ENCODE peak calls at places on chromosomes 11 and 22, in nine cellular contexts. One of them, this sample, is unnamed.
A peak's percentile ranks its signal among the peaks of the same experiment; 100 is the strongest.

GRCh38 chr11:68924073-68924925 is 20.6 kb downstream of the IGHMBP2 start:
- DNase-seq in HL-60: no peak
- DNase-seq in Right ventricle myocardium superior: no peak
- DNase-seq in hippocampal formation: no peak
- DNase-seq in astrocyte of the spinal cord: no peak
- DNase-seq in dermis blood vessel endothelial cell: no peak
- DNase-seq in HCT116: no peak
- DNase-seq in posterior cingulate gyrus: no peak
- DNase-seq in NCI-H1105: no peak
- DNase-seq in this sample: no peak

GRCh38 chr11:16607675-16608644 is 130.5 kb upstream of the C11orf58 start:
- DNase-seq in Right ventricle myocardium superior: peak; percentile 89
- DNase-seq in HL-60: no peak
- DNase-seq in dermis blood vessel endothelial cell: peak; percentile 40
- DNase-seq in posterior cingulate gyrus: peak; percentile 41
- DNase-seq in HCT116: no peak
- DNase-seq in hippocampal formation: peak; percentile 50
- DNase-seq in NCI-H1105: peak; percentile 97
- DNase-seq in astrocyte of the spinal cord: peak; percentile 71
- DNase-seq in this sample: peak; percentile 78

GRCh38 chr11:72727521-72727920 is 24.7 kb downstream of the ARAP1 start:
- DNase-seq in NCI-H1105: no peak
- DNase-seq in astrocyte of the spinal cord: no peak
- DNase-seq in HCT116: no peak
- DNase-seq in hippocampal formation: no peak
- DNase-seq in posterior cingulate gyrus: no peak
- DNase-seq in dermis blood vessel endothelial cell: no peak
- DNase-seq in Right ventricle myocardium superior: peak; percentile 36
- DNase-seq in HL-60: peak; percentile 20
- DNase-seq in this sample: no peak

GRCh38 chr22:27159716-27160295 is 502.4 kb downstream of the MIAT start:
- DNase-seq in hippocampal formation: no peak
- DNase-seq in NCI-H1105: no peak
- DNase-seq in HL-60: no peak
- DNase-seq in Right ventricle myocardium superior: no peak
- DNase-seq in posterior cingulate gyrus: no peak
- DNase-seq in astrocyte of the spinal cord: no peak
- DNase-seq in dermis blood vessel endothelial cell: no peak
- DNase-seq in HCT116: no peak
- DNase-seq in this sample: no peak

GRCh38 chr11:27395556-27396258 is 32.7 kb upstream of the CCDC34 start:
- DNase-seq in posterior cingulate gyrus: no peak
- DNase-seq in astrocyte of the spinal cord: peak; percentile 60
- DNase-seq in HL-60: no peak
- DNase-seq in hippocampal formation: no peak
- DNase-seq in dermis blood vessel endothelial cell: peak; percentile 26
- DNase-seq in NCI-H1105: no peak
- DNase-seq in HCT116: no peak
- DNase-seq in Right ventricle myocardium superior: no peak
- DNase-seq in this sample: no peak

GRCh38 chr22:36425977-36426523 is 38.3 kb upstream of the MYH9 start:
- DNase-seq in HCT116: no peak
- DNase-seq in posterior cingulate gyrus: no peak
- DNase-seq in NCI-H1105: no peak
- DNase-seq in hippocampal formation: no peak
- DNase-seq in Right ventricle myocardium superior: peak; percentile 78
- DNase-seq in HL-60: no peak
- DNase-seq in dermis blood vessel endothelial cell: peak; percentile 43
- DNase-seq in astrocyte of the spinal cord: no peak
- DNase-seq in this sample: no peak

GRCh38 chr11:45146072-45147016 is at the start of gene PRDM11:
- DNase-seq in HL-60: peak; percentile 41
- DNase-seq in Right ventricle myocardium superior: no peak
- DNase-seq in NCI-H1105: peak; percentile 56
- DNase-seq in hippocampal formation: peak; percentile 42
- DNase-seq in astrocyte of the spinal cord: peak; percentile 78
- DNase-seq in HCT116: peak; percentile 18
- DNase-seq in dermis blood vessel endothelial cell: peak; percentile 77
- DNase-seq in posterior cingulate gyrus: no peak
- DNase-seq in this sample: peak; percentile 47

GRCh38 chr11:44244649-44245308 is 65.2 kb downstream of the ALX4 start:
- DNase-seq in HL-60: no peak
- DNase-seq in NCI-H1105: no peak
- DNase-seq in HCT116: no peak
- DNase-seq in Right ventricle myocardium superior: no peak
- DNase-seq in astrocyte of the spinal cord: peak; percentile 46
- DNase-seq in hippocampal formation: no peak
- DNase-seq in dermis blood vessel endothelial cell: peak; percentile 41
- DNase-seq in posterior cingulate gyrus: no peak
- DNase-seq in this sample: no peak

GRCh38 chr11:111001986-111002616 is 243.4 kb upstream of the POU2AF2 start:
- DNase-seq in HL-60: no peak
- DNase-seq in NCI-H1105: no peak
- DNase-seq in hippocampal formation: no peak
- DNase-seq in dermis blood vessel endothelial cell: peak; percentile 3
- DNase-seq in Right ventricle myocardium superior: no peak
- DNase-seq in astrocyte of the spinal cord: peak; percentile 87
- DNase-seq in posterior cingulate gyrus: no peak
- DNase-seq in HCT116: no peak
- DNase-seq in this sample: no peak

GRCh38 chr11:107293677-107294344 is 163.8 kb downstream of the CWF19L2 start:
- DNase-seq in dermis blood vessel endothelial cell: no peak
- DNase-seq in HL-60: no peak
- DNase-seq in Right ventricle myocardium superior: no peak
- DNase-seq in NCI-H1105: peak; percentile 8
- DNase-seq in HCT116: no peak
- DNase-seq in hippocampal formation: no peak
- DNase-seq in posterior cingulate gyrus: no peak
- DNase-seq in astrocyte of the spinal cord: no peak
- DNase-seq in this sample: peak; percentile 2

GRCh38 chr22:50170453-50171318 is at the start of gene PANX2:
- DNase-seq in HCT116: no peak
- DNase-seq in astrocyte of the spinal cord: no peak
- DNase-seq in Right ventricle myocardium superior: no peak
- DNase-seq in NCI-H1105: peak; percentile 8
- DNase-seq in HL-60: no peak
- DNase-seq in hippocampal formation: no peak
- DNase-seq in dermis blood vessel endothelial cell: peak; percentile 39
- DNase-seq in posterior cingulate gyrus: no peak
- DNase-seq in this sample: no peak

GRCh38 chr22:27460596-27461347 is 340.8 kb downstream of the MN1 start:
- DNase-seq in astrocyte of the spinal cord: peak; percentile 49
- DNase-seq in Right ventricle myocardium superior: peak; percentile 73
- DNase-seq in HL-60: no peak
- DNase-seq in dermis blood vessel endothelial cell: no peak
- DNase-seq in NCI-H1105: no peak
- DNase-seq in HCT116: no peak
- DNase-seq in posterior cingulate gyrus: no peak
- DNase-seq in hippocampal formation: peak; percentile 9
- DNase-seq in this sample: peak; percentile 45

GRCh38 chr22:19943665-19944026 is 2.0 kb upstream of the TXNRD2 start:
- DNase-seq in astrocyte of the spinal cord: peak; percentile 78
- DNase-seq in dermis blood vessel endothelial cell: peak; percentile 32
- DNase-seq in HCT116: no peak
- DNase-seq in NCI-H1105: no peak
- DNase-seq in posterior cingulate gyrus: no peak
- DNase-seq in hippocampal formation: no peak
- DNase-seq in Right ventricle myocardium superior: peak; percentile 26
- DNase-seq in HL-60: peak; percentile 69
- DNase-seq in this sample: no peak

GRCh38 chr11:9176136-9176535 is 84.7 kb upstream of the SCUBE2 start:
- DNase-seq in dermis blood vessel endothelial cell: no peak
- DNase-seq in posterior cingulate gyrus: no peak
- DNase-seq in Right ventricle myocardium superior: no peak
- DNase-seq in NCI-H1105: no peak
- DNase-seq in hippocampal formation: no peak
- DNase-seq in astrocyte of the spinal cord: no peak
- DNase-seq in HL-60: no peak
- DNase-seq in HCT116: no peak
- DNase-seq in this sample: no peak

GRCh38 chr11:57072640-57073039 is 83.9 kb downstream of the OR5AK2 start:
- DNase-seq in astrocyte of the spinal cord: peak; percentile 97
- DNase-seq in HL-60: no peak
- DNase-seq in hippocampal formation: no peak
- DNase-seq in dermis blood vessel endothelial cell: peak; percentile 87
- DNase-seq in posterior cingulate gyrus: no peak
- DNase-seq in Right ventricle myocardium superior: no peak
- DNase-seq in HCT116: peak; percentile 2
- DNase-seq in NCI-H1105: no peak
- DNase-seq in this sample: no peak

GRCh38 chr22:48890693-48891554 is 936.7 kb downstream of the BRD1 start:
- DNase-seq in HL-60: no peak
- DNase-seq in HCT116: no peak
- DNase-seq in posterior cingulate gyrus: no peak
- DNase-seq in Right ventricle myocardium superior: peak; percentile 27
- DNase-seq in astrocyte of the spinal cord: no peak
- DNase-seq in dermis blood vessel endothelial cell: no peak
- DNase-seq in hippocampal formation: no peak
- DNase-seq in NCI-H1105: no peak
- DNase-seq in this sample: no peak

GRCh38 chr22:50059185-50059880 is 1.2 kb upstream of the TTLL8 start:
- DNase-seq in HCT116: no peak
- DNase-seq in posterior cingulate gyrus: no peak
- DNase-seq in Right ventricle myocardium superior: peak; percentile 37
- DNase-seq in astrocyte of the spinal cord: no peak
- DNase-seq in dermis blood vessel endothelial cell: peak; percentile 24
- DNase-seq in HL-60: peak; percentile 21
- DNase-seq in NCI-H1105: no peak
- DNase-seq in hippocampal formation: no peak
- DNase-seq in this sample: no peak

GRCh38 chr11:47348131-47348802 is 4.2 kb downstream of the MYBPC3 start:
- DNase-seq in astrocyte of the spinal cord: no peak
- DNase-seq in Right ventricle myocardium superior: no peak
- DNase-seq in NCI-H1105: no peak
- DNase-seq in HCT116: no peak
- DNase-seq in HL-60: no peak
- DNase-seq in posterior cingulate gyrus: no peak
- DNase-seq in hippocampal formation: no peak
- DNase-seq in dermis blood vessel endothelial cell: no peak
- DNase-seq in this sample: no peak

GRCh38 chr11:61183645-61184044 is 19.7 kb upstream of the PGA3 start:
- DNase-seq in NCI-H1105: no peak
- DNase-seq in astrocyte of the spinal cord: no peak
- DNase-seq in hippocampal formation: no peak
- DNase-seq in HL-60: no peak
- DNase-seq in Right ventricle myocardium superior: no peak
- DNase-seq in posterior cingulate gyrus: no peak
- DNase-seq in dermis blood vessel endothelial cell: no peak
- DNase-seq in HCT116: no peak
- DNase-seq in this sample: no peak

GRCh38 chr11:101262258-101262657 is 132.6 kb upstream of the PGR start:
- DNase-seq in dermis blood vessel endothelial cell: no peak
- DNase-seq in HCT116: no peak
- DNase-seq in Right ventricle myocardium superior: no peak
- DNase-seq in astrocyte of the spinal cord: no peak
- DNase-seq in HL-60: no peak
- DNase-seq in posterior cingulate gyrus: no peak
- DNase-seq in NCI-H1105: no peak
- DNase-seq in hippocampal formation: no peak
- DNase-seq in this sample: no peak

GRCh38 chr11:38046571-38047135 is 1448.6 kb upstream of the RAG2 start:
- DNase-seq in posterior cingulate gyrus: no peak
- DNase-seq in NCI-H1105: no peak
- DNase-seq in HCT116: no peak
- DNase-seq in hippocampal formation: no peak
- DNase-seq in astrocyte of the spinal cord: no peak
- DNase-seq in dermis blood vessel endothelial cell: no peak
- DNase-seq in Right ventricle myocardium superior: no peak
- DNase-seq in HL-60: no peak
- DNase-seq in this sample: no peak

GRCh38 chr11:82864268-82864667 is 36.0 kb downstream of the PRCP start:
- DNase-seq in NCI-H1105: peak; percentile 41
- DNase-seq in HCT116: peak; percentile 32
- DNase-seq in Right ventricle myocardium superior: peak; percentile 58
- DNase-seq in dermis blood vessel endothelial cell: peak; percentile 83
- DNase-seq in posterior cingulate gyrus: peak; percentile 80
- DNase-seq in HL-60: peak; percentile 82
- DNase-seq in hippocampal formation: peak; percentile 72
- DNase-seq in astrocyte of the spinal cord: peak; percentile 36
- DNase-seq in this sample: peak; percentile 87

GRCh38 chr22:26554956-26555355 is 35.0 kb downstream of the TPST2 start:
- DNase-seq in posterior cingulate gyrus: no peak
- DNase-seq in Right ventricle myocardium superior: no peak
- DNase-seq in HL-60: no peak
- DNase-seq in hippocampal formation: no peak
- DNase-seq in HCT116: no peak
- DNase-seq in NCI-H1105: no peak
- DNase-seq in astrocyte of the spinal cord: no peak
- DNase-seq in dermis blood vessel endothelial cell: no peak
- DNase-seq in this sample: no peak

GRCh38 chr11:119025978-119026766 is 4.5 kb downstream of the SLC37A4 start:
- DNase-seq in NCI-H1105: no peak
- DNase-seq in dermis blood vessel endothelial cell: no peak
- DNase-seq in hippocampal formation: no peak
- DNase-seq in astrocyte of the spinal cord: no peak
- DNase-seq in HCT116: no peak
- DNase-seq in posterior cingulate gyrus: no peak
- DNase-seq in HL-60: no peak
- DNase-seq in Right ventricle myocardium superior: no peak
- DNase-seq in this sample: no peak

GRCh38 chr11:30364139-30364875 is 41.4 kb downstream of the ARL14EP start:
- DNase-seq in hippocampal formation: no peak
- DNase-seq in Right ventricle myocardium superior: no peak
- DNase-seq in astrocyte of the spinal cord: no peak
- DNase-seq in NCI-H1105: no peak
- DNase-seq in HL-60: no peak
- DNase-seq in dermis blood vessel endothelial cell: no peak
- DNase-seq in posterior cingulate gyrus: no peak
- DNase-seq in HCT116: no peak
- DNase-seq in this sample: no peak

GRCh38 chr11:117409511-117409910 is 81.9 kb downstream of the CEP164 start:
- DNase-seq in HCT116: no peak
- DNase-seq in posterior cingulate gyrus: no peak
- DNase-seq in HL-60: no peak
- DNase-seq in hippocampal formation: no peak
- DNase-seq in NCI-H1105: no peak
- DNase-seq in Right ventricle myocardium superior: no peak
- DNase-seq in astrocyte of the spinal cord: no peak
- DNase-seq in dermis blood vessel endothelial cell: no peak
- DNase-seq in this sample: no peak

This sample was measured in Ammon's horn.